ENCODE peak calls at places on chromosomes 7 and 10, in nine cellular contexts. One of them, this sample, is unnamed.

GRCh38 chr7:7829667-7830066 is 111.3 kb upstream of the RPA3 start:
- DNase-seq in sigmoid colon: no peak
- DNase-seq in IMR-90: no peak
- DNase-seq in GM12891: no peak
- DNase-seq in A549: no peak
- DNase-seq in upper lobe of left lung: no peak
- DNase-seq in stomach: no peak
- DNase-seq in NB4: no peak
- DNase-seq in tibial nerve: no peak
- DNase-seq in this sample: no peak

GRCh38 chr7:727806-728460 is 852 bp upstream of the PRKAR1B start:
- DNase-seq in sigmoid colon: no peak
- DNase-seq in IMR-90: peak
- DNase-seq in GM12891: no peak
- DNase-seq in A549: no peak
- DNase-seq in upper lobe of left lung: no peak
- DNase-seq in stomach: no peak
- DNase-seq in NB4: no peak
- DNase-seq in tibial nerve: no peak
- DNase-seq in this sample: no peak

GRCh38 chr10:97879241-97879640 is 29.6 kb downstream of the GOLGA7B start:
- DNase-seq in sigmoid colon: no peak
- DNase-seq in IMR-90: no peak
- DNase-seq in GM12891: no peak
- DNase-seq in A549: no peak
- DNase-seq in upper lobe of left lung: no peak
- DNase-seq in stomach: no peak
- DNase-seq in NB4: no peak
- DNase-seq in tibial nerve: no peak
- DNase-seq in this sample: no peak

GRCh38 chr7:108448777-108449576 is 7.3 kb downstream of the NRCAM start:
- DNase-seq in sigmoid colon: no peak
- DNase-seq in IMR-90: no peak
- DNase-seq in GM12891: no peak
- DNase-seq in A549: no peak
- DNase-seq in upper lobe of left lung: no peak
- DNase-seq in stomach: no peak
- DNase-seq in NB4: no peak
- DNase-seq in tibial nerve: no peak
- DNase-seq in this sample: no peak

GRCh38 chr7:101179117-101179779 is 845 bp downstream of the NAT16 start:
- DNase-seq in sigmoid colon: no peak
- DNase-seq in IMR-90: no peak
- DNase-seq in GM12891: no peak
- DNase-seq in A549: no peak
- DNase-seq in upper lobe of left lung: no peak
- DNase-seq in stomach: no peak
- DNase-seq in NB4: peak
- DNase-seq in tibial nerve: no peak
- DNase-seq in this sample: no peak

GRCh38 chr7:51034531-51035264 is 252.0 kb upstream of the GRB10 start:
- DNase-seq in sigmoid colon: no peak
- DNase-seq in IMR-90: peak
- DNase-seq in GM12891: no peak
- DNase-seq in A549: peak
- DNase-seq in upper lobe of left lung: no peak
- DNase-seq in stomach: no peak
- DNase-seq in NB4: no peak
- DNase-seq in tibial nerve: no peak
- DNase-seq in this sample: peak

GRCh38 chr10:46020344-46020656 is 10.1 kb downstream of the NCOA4 start:
- DNase-seq in sigmoid colon: no peak
- DNase-seq in IMR-90: no peak
- DNase-seq in GM12891: no peak
- DNase-seq in A549: no peak
- DNase-seq in upper lobe of left lung: no peak
- DNase-seq in stomach: no peak
- DNase-seq in NB4: no peak
- DNase-seq in tibial nerve: no peak
- DNase-seq in this sample: no peak

GRCh38 chr10:7561216-7561893 is 105.4 kb downstream of the ITIH5 start:
- DNase-seq in sigmoid colon: peak
- DNase-seq in IMR-90: no peak
- DNase-seq in GM12891: no peak
- DNase-seq in A549: no peak
- DNase-seq in upper lobe of left lung: no peak
- DNase-seq in stomach: peak
- DNase-seq in NB4: no peak
- DNase-seq in tibial nerve: peak
- DNase-seq in this sample: no peak

GRCh38 chr7:120259382-120259781 is 13.6 kb upstream of the KCND2 start:
- DNase-seq in sigmoid colon: no peak
- DNase-seq in IMR-90: peak
- DNase-seq in GM12891: no peak
- DNase-seq in A549: no peak
- DNase-seq in upper lobe of left lung: no peak
- DNase-seq in stomach: no peak
- DNase-seq in NB4: no peak
- DNase-seq in tibial nerve: no peak
- DNase-seq in this sample: no peak

GRCh38 chr7:47827886-47828285 is 120.4 kb downstream of the PKD1L1 start:
- DNase-seq in sigmoid colon: no peak
- DNase-seq in IMR-90: no peak
- DNase-seq in GM12891: no peak
- DNase-seq in A549: no peak
- DNase-seq in upper lobe of left lung: no peak
- DNase-seq in stomach: no peak
- DNase-seq in NB4: no peak
- DNase-seq in tibial nerve: no peak
- DNase-seq in this sample: no peak

GRCh38 chr7:30433082-30433481 is 45.5 kb downstream of the NOD1 start:
- DNase-seq in sigmoid colon: peak
- DNase-seq in IMR-90: peak
- DNase-seq in GM12891: no peak
- DNase-seq in A549: no peak
- DNase-seq in upper lobe of left lung: no peak
- DNase-seq in stomach: peak
- DNase-seq in NB4: peak
- DNase-seq in tibial nerve: peak
- DNase-seq in this sample: no peak

GRCh38 chr10:93463723-93464511 is 18.2 kb downstream of the MYOF start:
- DNase-seq in sigmoid colon: peak
- DNase-seq in IMR-90: peak
- DNase-seq in GM12891: no peak
- DNase-seq in A549: peak
- DNase-seq in upper lobe of left lung: no peak
- DNase-seq in stomach: no peak
- DNase-seq in NB4: peak
- DNase-seq in tibial nerve: no peak
- DNase-seq in this sample: no peak

GRCh38 chr7:23055582-23056178 is 41.8 kb upstream of the HYCC1 start:
- DNase-seq in sigmoid colon: no peak
- DNase-seq in IMR-90: peak
- DNase-seq in GM12891: peak
- DNase-seq in A549: peak
- DNase-seq in upper lobe of left lung: no peak
- DNase-seq in stomach: peak
- DNase-seq in NB4: peak
- DNase-seq in tibial nerve: no peak
- DNase-seq in this sample: peak

GRCh38 chr7:123004931-123005330 is 9.4 kb upstream of the TAS2R16 start:
- DNase-seq in sigmoid colon: no peak
- DNase-seq in IMR-90: no peak
- DNase-seq in GM12891: no peak
- DNase-seq in A549: no peak
- DNase-seq in upper lobe of left lung: no peak
- DNase-seq in stomach: no peak
- DNase-seq in NB4: no peak
- DNase-seq in tibial nerve: no peak
- DNase-seq in this sample: no peak

GRCh38 chr7:102115181-102115580 is 171.5 kb upstream of the SH2B2 start:
- DNase-seq in sigmoid colon: peak
- DNase-seq in IMR-90: no peak
- DNase-seq in GM12891: no peak
- DNase-seq in A549: no peak
- DNase-seq in upper lobe of left lung: no peak
- DNase-seq in stomach: no peak
- DNase-seq in NB4: no peak
- DNase-seq in tibial nerve: no peak
- DNase-seq in this sample: no peak

GRCh38 chr10:35971397-35971796 is 329.3 kb upstream of the FZD8 start:
- DNase-seq in sigmoid colon: no peak
- DNase-seq in IMR-90: no peak
- DNase-seq in GM12891: no peak
- DNase-seq in A549: no peak
- DNase-seq in upper lobe of left lung: no peak
- DNase-seq in stomach: no peak
- DNase-seq in NB4: no peak
- DNase-seq in tibial nerve: no peak
- DNase-seq in this sample: no peak

GRCh38 chr10:131703527-131703926 is 197.3 kb upstream of the PPP2R2D start:
- DNase-seq in sigmoid colon: no peak
- DNase-seq in IMR-90: no peak
- DNase-seq in GM12891: no peak
- DNase-seq in A549: no peak
- DNase-seq in upper lobe of left lung: no peak
- DNase-seq in stomach: no peak
- DNase-seq in NB4: no peak
- DNase-seq in tibial nerve: no peak
- DNase-seq in this sample: no peak
- TF ChIP-seq POLR2A in sigmoid colon: no peak
- TF ChIP-seq POLR2A in IMR-90: no peak
- TF ChIP-seq POLR2A in GM12891: no peak
- TF ChIP-seq POLR2A in A549: no peak
- TF ChIP-seq POLR2A in upper lobe of left lung: no peak
- TF ChIP-seq POLR2A in stomach: no peak
- TF ChIP-seq POLR2A in NB4: no peak
- TF ChIP-seq POLR2A in tibial nerve: no peak
- TF ChIP-seq POLR2A in this sample: no peak

GRCh38 chr10:29958440-29958839 is 100.9 kb downstream of the JCAD start:
- DNase-seq in sigmoid colon: no peak
- DNase-seq in IMR-90: no peak
- DNase-seq in GM12891: no peak
- DNase-seq in A549: no peak
- DNase-seq in upper lobe of left lung: no peak
- DNase-seq in stomach: no peak
- DNase-seq in NB4: no peak
- DNase-seq in tibial nerve: no peak
- DNase-seq in this sample: no peak

GRCh38 chr10:29957887-29958330 is 101.5 kb downstream of the JCAD start:
- DNase-seq in sigmoid colon: no peak
- DNase-seq in IMR-90: no peak
- DNase-seq in GM12891: no peak
- DNase-seq in A549: no peak
- DNase-seq in upper lobe of left lung: peak
- DNase-seq in stomach: no peak
- DNase-seq in NB4: peak
- DNase-seq in tibial nerve: peak
- DNase-seq in this sample: no peak

GRCh38 chr10:29955308-29955935 is 104.0 kb downstream of the JCAD start:
- DNase-seq in sigmoid colon: no peak
- DNase-seq in IMR-90: peak
- DNase-seq in GM12891: no peak
- DNase-seq in A549: peak
- DNase-seq in upper lobe of left lung: no peak
- DNase-seq in stomach: no peak
- DNase-seq in NB4: no peak
- DNase-seq in tibial nerve: no peak
- DNase-seq in this sample: peak

GRCh38 chr10:29960261-29960660 is 99.1 kb downstream of the JCAD start:
- DNase-seq in sigmoid colon: no peak
- DNase-seq in IMR-90: no peak
- DNase-seq in GM12891: no peak
- DNase-seq in A549: no peak
- DNase-seq in upper lobe of left lung: no peak
- DNase-seq in stomach: no peak
- DNase-seq in NB4: no peak
- DNase-seq in tibial nerve: no peak
- DNase-seq in this sample: no peak

GRCh38 chr10:29956335-29956924 is 103.0 kb downstream of the JCAD start:
- DNase-seq in sigmoid colon: no peak
- DNase-seq in IMR-90: no peak
- DNase-seq in GM12891: no peak
- DNase-seq in A549: no peak
- DNase-seq in upper lobe of left lung: no peak
- DNase-seq in stomach: no peak
- DNase-seq in NB4: no peak
- DNase-seq in tibial nerve: no peak
- DNase-seq in this sample: no peak
- TF ChIP-seq POLR2A in sigmoid colon: no peak
- TF ChIP-seq POLR2A in IMR-90: no peak
- TF ChIP-seq POLR2A in GM12891: no peak
- TF ChIP-seq POLR2A in A549: no peak
- TF ChIP-seq POLR2A in upper lobe of left lung: no peak
- TF ChIP-seq POLR2A in stomach: no peak
- TF ChIP-seq POLR2A in NB4: no peak
- TF ChIP-seq POLR2A in tibial nerve: no peak
- TF ChIP-seq POLR2A in this sample: no peak

DNA sequence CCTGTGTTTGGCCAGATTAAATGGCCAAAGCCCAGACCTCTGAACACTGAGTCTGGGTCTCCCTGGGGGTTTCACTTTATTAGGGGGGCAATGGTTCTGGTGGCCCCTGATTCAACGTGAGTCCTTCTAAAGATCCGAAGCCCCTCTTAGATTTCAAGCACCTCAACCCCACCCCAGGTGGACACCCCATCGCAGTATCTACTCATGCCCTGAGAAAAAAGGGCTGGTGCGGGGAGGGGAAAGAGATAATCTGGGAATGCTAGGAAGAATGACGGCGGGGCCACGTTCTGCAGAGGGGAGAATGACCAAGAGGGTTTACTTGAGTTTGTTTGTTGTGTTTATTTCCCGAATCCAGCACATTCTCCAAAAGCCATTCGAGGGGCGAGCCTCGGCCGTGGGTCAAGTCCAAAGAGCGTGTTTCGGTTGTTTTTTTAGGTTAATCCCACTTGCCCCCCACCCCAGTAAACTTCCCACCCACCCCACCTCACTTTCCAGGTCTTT is 832 bp downstream of the PDLIM1 start:
- DNase-seq in sigmoid colon: no peak
- DNase-seq in IMR-90: no peak
- DNase-seq in GM12891: no peak
- DNase-seq in A549: no peak
- DNase-seq in upper lobe of left lung: no peak
- DNase-seq in stomach: no peak
- DNase-seq in NB4: no peak
- DNase-seq in tibial nerve: no peak
- DNase-seq in this sample: no peak
- TF ChIP-seq POLR2A in sigmoid colon: no peak
- TF ChIP-seq POLR2A in IMR-90: peak
- TF ChIP-seq POLR2A in GM12891: no peak
- TF ChIP-seq POLR2A in A549: no peak
- TF ChIP-seq POLR2A in upper lobe of left lung: no peak
- TF ChIP-seq POLR2A in stomach: no peak
- TF ChIP-seq POLR2A in NB4: no peak
- TF ChIP-seq POLR2A in tibial nerve: no peak
- TF ChIP-seq POLR2A in this sample: no peak

DNA sequence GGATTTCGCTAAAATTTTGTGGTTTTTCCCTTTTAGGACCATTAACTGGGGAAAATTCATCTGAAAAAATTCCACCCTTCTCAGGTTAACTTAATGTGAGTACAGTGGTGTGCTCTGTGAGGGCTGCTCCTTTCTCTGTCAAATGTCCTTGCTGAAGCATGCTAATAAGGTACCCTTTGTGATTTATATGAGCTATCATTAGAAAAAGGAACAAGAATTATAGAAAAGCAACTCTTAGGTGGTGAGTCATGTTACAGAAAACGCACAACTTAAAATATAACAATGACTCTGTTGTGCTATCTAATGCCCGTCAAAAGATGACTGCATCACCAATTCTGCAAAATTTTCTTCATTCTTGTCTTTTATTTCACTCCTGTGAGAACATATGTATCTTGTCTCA is 162.0 kb upstream of the MAGI2 start:
- DNase-seq in sigmoid colon: no peak
- DNase-seq in IMR-90: peak
- DNase-seq in GM12891: no peak
- DNase-seq in A549: no peak
- DNase-seq in upper lobe of left lung: no peak
- DNase-seq in stomach: no peak
- DNase-seq in NB4: no peak
- DNase-seq in tibial nerve: no peak
- DNase-seq in this sample: no peak
- TF ChIP-seq POLR2A in sigmoid colon: no peak
- TF ChIP-seq POLR2A in IMR-90: no peak
- TF ChIP-seq POLR2A in GM12891: no peak
- TF ChIP-seq POLR2A in A549: no peak
- TF ChIP-seq POLR2A in upper lobe of left lung: no peak
- TF ChIP-seq POLR2A in stomach: no peak
- TF ChIP-seq POLR2A in NB4: no peak
- TF ChIP-seq POLR2A in tibial nerve: no peak
- TF ChIP-seq POLR2A in this sample: no peak

This sample was measured in H54.